ENCODE peak calls at places on chromosomes 7 and 10, in four cellular contexts. One of them, this sample, is unnamed.
A peak's percentile ranks its signal among the peaks of the same experiment; 100 is the strongest.

GRCh38 chr7:26202019-26202985 is 757 bp downstream of the CBX3 start:
- DNase-seq in activated CD4-positive, CD25-positive, alpha-beta regulatory T cell: peak; percentile 54
- DNase-seq in right atrium auricular region: no peak
- DNase-seq in CD4-positive, alpha-beta memory T cell: no peak
- DNase-seq in this sample: no peak

GRCh38 chr7:129969881-129970446 is 17.2 kb upstream of the UBE2H start:
- DNase-seq in right atrium auricular region: no peak
- DNase-seq in CD4-positive, alpha-beta memory T cell: no peak
- DNase-seq in activated CD4-positive, CD25-positive, alpha-beta regulatory T cell: no peak
- DNase-seq in this sample: no peak

GRCh38 chr7:81460646-81461045 is 309.2 kb downstream of the HGF start:
- DNase-seq in right atrium auricular region: no peak
- DNase-seq in activated CD4-positive, CD25-positive, alpha-beta regulatory T cell: no peak
- DNase-seq in CD4-positive, alpha-beta memory T cell: no peak
- DNase-seq in this sample: no peak

GRCh38 chr10:131519723-131520122 is 208.2 kb upstream of the TCERG1L start:
- DNase-seq in CD4-positive, alpha-beta memory T cell: no peak
- DNase-seq in right atrium auricular region: peak; percentile 28
- DNase-seq in activated CD4-positive, CD25-positive, alpha-beta regulatory T cell: no peak
- DNase-seq in this sample: no peak

GRCh38 chr7:48976268-48976667 is 51.9 kb downstream of the CDC14C start:
- DNase-seq in CD4-positive, alpha-beta memory T cell: no peak
- DNase-seq in activated CD4-positive, CD25-positive, alpha-beta regulatory T cell: no peak
- DNase-seq in right atrium auricular region: no peak
- DNase-seq in this sample: no peak

GRCh38 chr7:69586315-69586714 is 12.0 kb upstream of the AUTS2 start:
- DNase-seq in CD4-positive, alpha-beta memory T cell: no peak
- DNase-seq in activated CD4-positive, CD25-positive, alpha-beta regulatory T cell: no peak
- DNase-seq in right atrium auricular region: no peak
- DNase-seq in this sample: no peak

GRCh38 chr7:25621993-25622392 is 393.7 kb upstream of the NPVF start:
- DNase-seq in right atrium auricular region: no peak
- DNase-seq in activated CD4-positive, CD25-positive, alpha-beta regulatory T cell: no peak
- DNase-seq in CD4-positive, alpha-beta memory T cell: no peak
- DNase-seq in this sample: no peak

GRCh38 chr7:782718-783449 is 49.4 kb upstream of the SUN1 start:
- DNase-seq in activated CD4-positive, CD25-positive, alpha-beta regulatory T cell: no peak
- DNase-seq in right atrium auricular region: no peak
- DNase-seq in CD4-positive, alpha-beta memory T cell: no peak
- DNase-seq in this sample: no peak

GRCh38 chr7:117364204-117364755 is 41.4 kb upstream of the WNT2 start:
- DNase-seq in activated CD4-positive, CD25-positive, alpha-beta regulatory T cell: no peak
- DNase-seq in CD4-positive, alpha-beta memory T cell: no peak
- DNase-seq in right atrium auricular region: no peak
- DNase-seq in this sample: no peak

GRCh38 chr10:131824371-131825149 is 76.2 kb upstream of the PPP2R2D start:
- DNase-seq in CD4-positive, alpha-beta memory T cell: no peak
- DNase-seq in activated CD4-positive, CD25-positive, alpha-beta regulatory T cell: no peak
- DNase-seq in right atrium auricular region: no peak
- DNase-seq in this sample: no peak

GRCh38 chr10:124624875-124625274 is 119.3 kb downstream of the FAM53B start:
- DNase-seq in CD4-positive, alpha-beta memory T cell: no peak
- DNase-seq in activated CD4-positive, CD25-positive, alpha-beta regulatory T cell: no peak
- DNase-seq in right atrium auricular region: no peak
- DNase-seq in this sample: no peak

GRCh38 chr7:116574025-116574822 is 49.4 kb downstream of the CAV1 start:
- DNase-seq in CD4-positive, alpha-beta memory T cell: no peak
- DNase-seq in right atrium auricular region: no peak
- DNase-seq in activated CD4-positive, CD25-positive, alpha-beta regulatory T cell: no peak
- DNase-seq in this sample: no peak

GRCh38 chr7:12715372-12716133 is 28.1 kb downstream of the ARL4A start:
- DNase-seq in activated CD4-positive, CD25-positive, alpha-beta regulatory T cell: no peak
- DNase-seq in right atrium auricular region: peak; percentile 88
- DNase-seq in CD4-positive, alpha-beta memory T cell: no peak
- DNase-seq in this sample: no peak

GRCh38 chr7:132117181-132117580 is 459.1 kb downstream of the PLXNA4 start:
- DNase-seq in right atrium auricular region: no peak
- DNase-seq in activated CD4-positive, CD25-positive, alpha-beta regulatory T cell: no peak
- DNase-seq in CD4-positive, alpha-beta memory T cell: no peak
- DNase-seq in this sample: no peak

GRCh38 chr10:124978376-124978725 is 36.4 kb downstream of the ZRANB1 start:
- DNase-seq in right atrium auricular region: no peak
- DNase-seq in CD4-positive, alpha-beta memory T cell: no peak
- DNase-seq in activated CD4-positive, CD25-positive, alpha-beta regulatory T cell: no peak
- DNase-seq in this sample: no peak

GRCh38 chr10:21406595-21407218 is 118.8 kb downstream of the SKIDA1 start:
- DNase-seq in activated CD4-positive, CD25-positive, alpha-beta regulatory T cell: no peak
- DNase-seq in right atrium auricular region: no peak
- DNase-seq in CD4-positive, alpha-beta memory T cell: peak; percentile 12
- DNase-seq in this sample: peak; percentile 7

GRCh38 chr7:108048422-108048821 is 45.5 kb upstream of the LAMB1 start:
- DNase-seq in activated CD4-positive, CD25-positive, alpha-beta regulatory T cell: no peak
- DNase-seq in right atrium auricular region: no peak
- DNase-seq in CD4-positive, alpha-beta memory T cell: no peak
- DNase-seq in this sample: no peak

GRCh38 chr7:137874390-137874789 is 27.6 kb upstream of the DGKI start:
- DNase-seq in CD4-positive, alpha-beta memory T cell: no peak
- DNase-seq in right atrium auricular region: no peak
- DNase-seq in activated CD4-positive, CD25-positive, alpha-beta regulatory T cell: no peak
- DNase-seq in this sample: no peak

GRCh38 chr10:16689636-16690035 is 127.6 kb downstream of the RSU1 start:
- DNase-seq in activated CD4-positive, CD25-positive, alpha-beta regulatory T cell: no peak
- DNase-seq in CD4-positive, alpha-beta memory T cell: no peak
- DNase-seq in right atrium auricular region: no peak
- DNase-seq in this sample: no peak

GRCh38 chr7:6917258-6917657 is 91.2 kb upstream of the CCZ1B start:
- DNase-seq in activated CD4-positive, CD25-positive, alpha-beta regulatory T cell: no peak
- DNase-seq in right atrium auricular region: no peak
- DNase-seq in CD4-positive, alpha-beta memory T cell: no peak
- DNase-seq in this sample: no peak

GRCh38 chr10:37975407-37975991 is 948 bp downstream of the ZNF25 start:
- DNase-seq in CD4-positive, alpha-beta memory T cell: peak; percentile 26
- DNase-seq in activated CD4-positive, CD25-positive, alpha-beta regulatory T cell: no peak
- DNase-seq in right atrium auricular region: no peak
- DNase-seq in this sample: peak; percentile 23

GRCh38 chr10:59907918-59908807 is 1.8 kb upstream of the CCDC6 start:
- DNase-seq in activated CD4-positive, CD25-positive, alpha-beta regulatory T cell: no peak
- DNase-seq in CD4-positive, alpha-beta memory T cell: peak; percentile 47
- DNase-seq in right atrium auricular region: peak; percentile 84
- DNase-seq in this sample: peak; percentile 42

GRCh38 chr7:6636741-6637543 is at the start of gene ZNF316:
- DNase-seq in right atrium auricular region: no peak
- DNase-seq in CD4-positive, alpha-beta memory T cell: peak; percentile 63
- DNase-seq in activated CD4-positive, CD25-positive, alpha-beta regulatory T cell: peak; percentile 36
- DNase-seq in this sample: peak; percentile 61

GRCh38 chr7:90973146-90973545 is 291.1 kb upstream of the FZD1 start:
- DNase-seq in activated CD4-positive, CD25-positive, alpha-beta regulatory T cell: no peak
- DNase-seq in CD4-positive, alpha-beta memory T cell: no peak
- DNase-seq in right atrium auricular region: no peak
- DNase-seq in this sample: no peak

GRCh38 chr7:101941481-101942383 is 124.3 kb downstream of the CUX1 start:
- DNase-seq in CD4-positive, alpha-beta memory T cell: no peak
- DNase-seq in right atrium auricular region: peak; percentile 67
- DNase-seq in activated CD4-positive, CD25-positive, alpha-beta regulatory T cell: no peak
- DNase-seq in this sample: no peak

GRCh38 chr10:116800356-116800929 is 48.9 kb upstream of the ENO4 start:
- DNase-seq in activated CD4-positive, CD25-positive, alpha-beta regulatory T cell: no peak
- DNase-seq in right atrium auricular region: no peak
- DNase-seq in CD4-positive, alpha-beta memory T cell: no peak
- DNase-seq in this sample: no peak

GRCh38 chr7:27917119-27917518 is 177.2 kb downstream of the TAX1BP1 start:
- DNase-seq in CD4-positive, alpha-beta memory T cell: no peak
- DNase-seq in right atrium auricular region: no peak
- DNase-seq in activated CD4-positive, CD25-positive, alpha-beta regulatory T cell: no peak
- DNase-seq in this sample: no peak

This sample was measured in naive thymus-derived CD4-positive, alpha-beta T cell.